ENCODE peak calls at places on chromosomes 4 and X, in four cellular contexts. U is activated CD8-positive, alpha-beta memory T cell treated with anti-CD3 and anti-CD28 coated beads for 1 hour; S is RPMI8226; Q is GM04504. K is an unnamed sample.

GRCh38 chrX:115948018-115948923 is 222.3 kb upstream of the AGTR2 start:
- DNase-seq in S (peak; percentile 48), Q (no peak), U (no peak), K (no peak)

GRCh38 chrX:50813843-50814661 is at the start of gene SHROOM4:
- DNase-seq in S (no peak), Q (peak; percentile 10), U (no peak), K (peak; percentile 31)

GRCh38 chrX:69152398-69152797 is 12.9 kb downstream of the PJA1 start:
- DNase-seq in Q (no peak), S (peak; percentile 54), U (no peak), K (no peak)

GRCh38 chrX:150692837-150693781 is at the start of gene MTMR1:
- DNase-seq in S (peak; percentile 63), U (peak; percentile 45), Q (no peak), K (no peak)

GRCh38 chrX:1535241-1536041 is 1.5 kb downstream of the P2RY8 start:
- DNase-seq in U (peak; percentile 11), S (peak; percentile 79), Q (no peak), K (no peak)

GRCh38 chrX:106939566-106939965 is 19.4 kb downstream of the CLDN2 start:
- DNase-seq in S (no peak), Q (no peak), U (no peak), K (no peak)

GRCh38 chrX:21885568-21885967 is 29.8 kb downstream of the YY2 start:
- DNase-seq in S (no peak), U (no peak), Q (no peak), K (no peak)

GRCh38 chr4:145891958-145892357 is 46.7 kb downstream of the ZNF827 start:
- DNase-seq in Q (no peak), S (no peak), U (no peak), K (no peak)

GRCh38 chr4:172356002-172356401 is 542.8 kb downstream of the GALNTL6 start:
- DNase-seq in S (no peak), U (no peak), Q (peak; percentile 5), K (no peak)

GRCh38 chrX:17242470-17242869 is 132.5 kb upstream of the NHS start:
- DNase-seq in U (no peak), Q (peak; percentile 21), S (peak; percentile 52), K (peak; percentile 5)

GRCh38 chr4:1512738-1513660 is 106.8 kb upstream of the NKX1-1 start:
- DNase-seq in Q (no peak), U (peak; percentile 39), S (peak; percentile 54), K (no peak)